ENCODE peak calls at places on chromosomes 16 and 17, in four cellular contexts. C, I, L and O are unnamed samples.

GRCh38 chr17:38504216-38504615 is 76.0 kb downstream of the ARHGAP23 start:
- DNase-seq in C (no peak), I (no peak), L (no peak), O (no peak)

GRCh38 chr16:13093676-13094075 is 192.3 kb downstream of the SHISA9 start:
- DNase-seq in C (no peak), I (no peak), L (no peak), O (no peak)

GRCh38 chr17:1644493-1645206 is 882 bp downstream of the SCARF1 start:
- DNase-seq in C (no peak), I (no peak), L (no peak), O (no peak)

GRCh38 chr17:40963838-40964237 is 2.9 kb downstream of the KRT39 start:
- DNase-seq in C (no peak), I (no peak), L (no peak), O (no peak)

GRCh38 chr17:2709173-2709661 is 2.3 kb downstream of the CLUH start:
- DNase-seq in C (peak; percentile 88), I (no peak), L (no peak), O (peak; percentile 69)

GRCh38 chr17:27578718-27579085 is 52.3 kb upstream of the LGALS9 start:
- DNase-seq in C (no peak), I (no peak), L (no peak), O (no peak)

GRCh38 chr16:553601-554296 is 6.4 kb upstream of the PRR35 start:
- DNase-seq in C (no peak), I (no peak), L (no peak), O (no peak)

GRCh38 chr17:21199856-21200255 is 14.1 kb downstream of the TMEM11 start:
- DNase-seq in C (no peak), I (no peak), L (no peak), O (no peak)

GRCh38 chr17:75729351-75729750 is 8.1 kb downstream of the ITGB4 start:
- DNase-seq in C (no peak), I (no peak), L (no peak), O (no peak)

GRCh38 chr17:22277595-22277994 is 585.3 kb downstream of the KCNJ18 start:
- DNase-seq in C (peak; percentile 8), I (no peak), L (no peak), O (no peak)

GRCh38 chr16:24309222-24309905 is 53.2 kb downstream of the CACNG3 start:
- DNase-seq in C (peak; percentile 36), I (no peak), L (no peak), O (no peak)

GRCh38 chr17:72421128-72422092 is 300.6 kb downstream of the SOX9 start:
- DNase-seq in C (peak; percentile 71), I (no peak), L (no peak), O (peak; percentile 51)

GRCh38 chr16:4142268-4142667 is 26.0 kb upstream of the ADCY9 start:
- DNase-seq in C (no peak), I (no peak), L (no peak), O (no peak)

GRCh38 chr16:17309510-17309909 is 161.2 kb downstream of the XYLT1 start:
- DNase-seq in C (no peak), I (no peak), L (no peak), O (no peak)

GRCh38 chr17:35337364-35337763 is 36.1 kb downstream of the SLFN11 start:
- DNase-seq in C (no peak), I (no peak), L (no peak), O (no peak)